ENCODE peak calls at places on chromosomes 6 and 20, in ten cellular contexts. T is PC-3; K is OCI-LY7; O is GM23248; V is sigmoid colon; Y is esophagus squamous epithelium; P is CD8-positive, alpha-beta T cell; C is Panc1; J is upper lobe of right lung; U is right lobe of liver. D is an unnamed sample. For H3K36me3 and H3K4me1, the result is how much of the 10 kb centered on the place peaks cover.

GRCh38 chr20:6630494-6630893 is 137.0 kb upstream of the BMP2 start:
- DNase-seq in T (no peak), O (no peak), P (no peak), J (no peak), Y (no peak), K (no peak), C (no peak), U (no peak), V (no peak), D (no peak)

GRCh38 chr6:14638932-14639875 is 521.6 kb downstream of the CD83 start:
- DNase-seq in T (peak), V (no peak), U (no peak), K (peak), P (no peak), C (no peak), Y (no peak), O (peak), J (no peak), D (no peak)

GRCh38 chr6:41759905-41760579 is 12.8 kb upstream of the PGC start:
- DNase-seq in J (no peak), C (no peak), K (peak), P (no peak), T (no peak), Y (no peak), U (no peak), V (no peak), O (no peak), D (no peak)

GRCh38 chr6:91317984-91318383 is 731.1 kb upstream of the MAP3K7 start:
- DNase-seq in O (no peak), C (no peak), J (no peak), Y (no peak), K (no peak), V (no peak), P (no peak), U (no peak), T (no peak), D (no peak)

GRCh38 chr20:44118185-44119034 is 68.6 kb downstream of the JPH2 start:
- DNase-seq in T (no peak), Y (no peak), C (no peak), K (no peak), O (no peak), V (no peak), J (no peak), U (peak), P (no peak), D (no peak)

GRCh38 chr20:56542489-56543020 is 9.5 kb downstream of the FAM209B start:
- DNase-seq in T (no peak), Y (no peak), C (no peak), U (no peak), O (peak), V (no peak), J (no peak), K (no peak), P (no peak), D (no peak)

GRCh38 chr20:41005361-41005729 is 23.3 kb upstream of the TOP1 start:
- DNase-seq in Y (peak), T (peak), O (peak), U (peak), C (no peak), P (no peak), K (no peak), J (peak), V (peak), D (no peak)

GRCh38 chr6:89146748-89147715 is 1.2 kb downstream of the PM20D2 start:
- DNase-seq in C (no peak), O (peak), T (peak), Y (no peak), V (no peak), U (no peak), J (no peak), P (no peak), K (peak), D (peak)

GRCh38 chr6:106967936-106968555 is 6.5 kb downstream of the CD24 start:
- DNase-seq in C (no peak), Y (no peak), V (no peak), O (no peak), P (no peak), U (no peak), T (no peak), J (no peak), K (no peak), D (no peak)

GRCh38 chr20:3811421-3812258 is 8.7 kb upstream of the AP5S1 start:
- DNase-seq in O (peak), C (peak), P (peak), U (peak), V (peak), T (peak), Y (peak), J (peak), K (no peak), D (peak)

GRCh38 chr6:51468704-51469103 is 618.7 kb downstream of the PKHD1 start:
- DNase-seq in C (no peak), O (no peak), U (no peak), P (no peak), V (no peak), Y (no peak), K (no peak), T (no peak), J (no peak), D (no peak)

GRCh38 chr6:69866351-69867074 is at the start of gene COL19A1:
- DNase-seq in J (peak), V (peak), C (no peak), O (peak), K (peak), T (peak), Y (peak), U (peak), P (no peak), D (peak)

GRCh38 chr6:17212541-17213371 is 68.4 kb upstream of the RBM24 start:
- DNase-seq in C (no peak), T (no peak), P (no peak), V (peak), J (no peak), Y (no peak), O (peak), U (no peak), K (no peak), D (no peak)

GRCh38 chr6:83378621-83379388 is 52.0 kb downstream of the ME1 start:
- DNase-seq in C (no peak), U (no peak), O (peak), T (no peak), P (no peak), J (no peak), V (no peak), K (no peak), Y (no peak), D (no peak)

GRCh38 chr20:8786383-8786782 is 282.5 kb upstream of the PLCB4 start:
- DNase-seq in U (no peak), Y (no peak), V (no peak), P (no peak), K (no peak), O (no peak), C (no peak), J (no peak), T (no peak), D (no peak)

GRCh38 chr6:82843291-82843885 is 222.3 kb downstream of the UBE3D start:
- DNase-seq in P (no peak), K (no peak), C (no peak), J (no peak), O (peak), U (no peak), T (no peak), Y (no peak), V (no peak), D (no peak)

GRCh38 chr20:4225778-4226177 is 210.4 kb upstream of the RNF24 start:
- DNase-seq in V (no peak), K (no peak), T (peak), U (no peak), C (no peak), J (no peak), Y (no peak), O (peak), P (no peak), D (no peak)

GRCh38 chr6:4637691-4638433 is 138.3 kb upstream of the CDYL start:
- DNase-seq in J (no peak), O (peak), C (no peak), Y (no peak), U (no peak), V (no peak), P (no peak), T (peak), K (no peak), D (no peak)

GRCh38 chr6:5135783-5136376 is 50.7 kb downstream of the PPP1R3G start:
- DNase-seq in J (no peak), Y (no peak), V (no peak), K (peak), U (no peak), C (no peak), T (peak), O (peak), P (peak), D (peak)

GRCh38 chr6:138107752-138108592 is 753 bp upstream of the PERP start:
- DNase-seq in O (no peak), U (peak), Y (no peak), T (peak), K (no peak), J (peak), V (no peak), C (no peak), P (no peak), D (no peak)

GRCh38 chr20:55172310-55173002 is 697.1 kb downstream of the DOK5 start:
- DNase-seq in P (no peak), U (peak), V (no peak), O (no peak), J (no peak), K (no peak), T (no peak), Y (no peak), C (no peak), D (no peak)

GRCh38 chr6:20441921-20442320 is 40.2 kb downstream of the E2F3 start:
- DNase-seq in J (no peak), T (no peak), V (no peak), K (no peak), O (no peak), P (no peak), Y (no peak), C (no peak), U (peak), D (no peak)

GRCh38 chr6:38179300-38179699 is 359.8 kb downstream of the ZFAND3 start:
- DNase-seq in P (no peak), J (peak), V (no peak), Y (no peak), K (no peak), U (peak), C (no peak), T (no peak), O (no peak), D (no peak)

GRCh38 chr20:12090920-12091319 is 173.2 kb downstream of the BTBD3 start:
- DNase-seq in J (no peak), P (no peak), U (no peak), C (no peak), Y (no peak), T (peak), K (no peak), O (no peak), V (no peak), D (no peak)

GRCh38 chr6:127022297-127022696 is 96.2 kb upstream of the RSPO3 start:
- DNase-seq in K (no peak), Y (no peak), O (peak), P (no peak), U (no peak), V (peak), J (peak), C (no peak), T (no peak), D (no peak)

GRCh38 chr6:72446427-72446826 is 175.4 kb upstream of the KCNQ5 start:
- DNase-seq in Y (no peak), T (peak), J (no peak), C (no peak), V (no peak), K (no peak), O (peak), P (no peak), U (no peak), D (no peak)

GRCh38 chr20:33567949-33568348 is 78.1 kb downstream of the CBFA2T2 start:
- DNase-seq in K (no peak), J (no peak), U (no peak), V (no peak), P (no peak), T (no peak), Y (no peak), C (no peak), O (no peak), D (no peak)

GRCh38 chr6:93407186-93407585 is 12.2 kb downstream of the EPHA7 start:
- DNase-seq in C (no peak), V (no peak), K (no peak), Y (no peak), P (no peak), U (no peak), O (no peak), T (peak), J (no peak), D (no peak)

GRCh38 chr20:41141153-41141815 is 3.9 kb downstream of the PLCG1 start:
- DNase-seq in C (no peak), U (no peak), K (peak), P (no peak), Y (no peak), O (peak), T (no peak), V (peak), J (peak), D (peak)

GRCh38 chr6:158517581-158517980 is 42.3 kb upstream of the TMEM181 start:
- DNase-seq in V (no peak), C (no peak), T (no peak), Y (no peak), K (peak), P (no peak), O (no peak), J (no peak), U (no peak), D (no peak)

GRCh38 chr20:48659888-48660287 is 167.9 kb downstream of the PREX1 start:
- DNase-seq in V (no peak), O (no peak), P (no peak), K (no peak), U (peak), Y (no peak), J (no peak), T (no peak), C (no peak), D (no peak)

GRCh38 chr6:36718560-36718959 is 20.9 kb downstream of the RAB44 start:
- DNase-seq in Y (no peak), U (no peak), T (no peak), K (no peak), O (no peak), V (no peak), P (no peak), J (no peak), C (no peak), D (no peak)

GRCh38 chr6:32852844-32853540 is 512 bp downstream of the TAP1 start:
- DNase-seq in P (peak), J (peak), T (peak), U (peak), C (no peak), K (peak), Y (no peak), V (peak), O (peak), D (no peak)

GRCh38 chr20:8805737-8806442 is 263.0 kb upstream of the PLCB4 start:
- DNase-seq in V (no peak), K (no peak), P (no peak), Y (no peak), O (no peak), J (no peak), U (no peak), C (no peak), T (peak), D (no peak)

GRCh38 chr6:136586295-136586694 is 36.1 kb upstream of the MAP7 start:
- DNase-seq in K (no peak), C (peak), J (no peak), U (no peak), Y (no peak), P (no peak), T (no peak), O (peak), V (no peak), D (no peak)

GRCh38 chr6:44856495-44856878 is 469.0 kb downstream of the CDC5L start:
- DNase-seq in K (no peak), P (no peak), U (no peak), T (no peak), V (no peak), J (no peak), Y (no peak), C (no peak), O (no peak), D (no peak)

GRCh38 chr20:19712737-19713260 is 45.3 kb upstream of the RIN2 start:
- DNase-seq in V (no peak), T (peak), Y (no peak), U (no peak), O (no peak), J (no peak), K (no peak), P (no peak), C (no peak), D (no peak)

GRCh38 chr6:28920281-28920680 is 3.5 kb downstream of the TRIM27 start:
- DNase-seq in Y (no peak), V (no peak), U (no peak), O (no peak), J (no peak), T (no peak), K (no peak), C (no peak), P (no peak), D (no peak)

GRCh38 chr6:28927856-28928255 is 4.1 kb upstream of the TRIM27 start:
- DNase-seq in Y (no peak), P (no peak), O (no peak), J (no peak), K (no peak), T (no peak), C (no peak), U (no peak), V (no peak), D (no peak)

GRCh38 chr6:28923318-28924102 is at the start of gene TRIM27:
- DNase-seq in P (peak), O (peak), T (peak), C (no peak), Y (no peak), V (peak), J (peak), U (peak), K (peak), D (peak)

GRCh38 chr6:28922004-28922840 is 1.6 kb downstream of the TRIM27 start:
- DNase-seq in U (no peak), O (peak), T (peak), J (no peak), K (no peak), Y (no peak), C (no peak), V (no peak), P (no peak), D (no peak)

GRCh38 chr6:28922841-28923317 is 906 bp downstream of the TRIM27 start:
- DNase-seq in J (no peak), K (peak), V (no peak), Y (no peak), P (peak), O (peak), C (no peak), T (peak), U (peak), D (no peak)
- H3K36me3 ChIP-seq in J (under half), K (under half), V (under half), Y (under half), P (under half), O (under half), C (under half), T (under half), U (under half), D (under half)

DNA sequence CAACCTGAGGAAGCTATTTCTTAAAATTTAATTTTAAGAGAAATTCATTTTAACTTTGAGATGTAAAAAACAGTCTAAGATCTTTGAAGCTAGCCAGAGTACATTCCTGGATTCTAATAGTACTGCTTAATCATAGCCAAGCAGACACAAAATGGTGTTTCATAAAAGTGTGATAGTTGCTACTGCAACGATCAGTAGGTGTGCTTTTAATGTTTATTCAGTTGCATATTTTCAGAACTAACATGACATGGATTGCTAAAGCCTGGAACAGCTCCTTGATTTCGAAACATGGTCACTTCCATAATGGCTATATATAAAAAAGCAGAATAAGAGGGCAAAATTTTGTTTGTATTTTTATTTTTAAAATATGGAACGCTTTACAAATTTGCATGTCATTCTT is 35.5 kb downstream of the SESN1 start:
- DNase-seq in U (no peak), T (no peak), C (no peak), Y (no peak), P (no peak), J (no peak), K (no peak), O (peak), V (no peak), D (no peak)
- H3K27ac ChIP-seq in U (peak), T (no peak), C (no peak), Y (no peak), P (peak), J (peak), K (no peak), O (peak), V (peak), D (no peak)

DNA sequence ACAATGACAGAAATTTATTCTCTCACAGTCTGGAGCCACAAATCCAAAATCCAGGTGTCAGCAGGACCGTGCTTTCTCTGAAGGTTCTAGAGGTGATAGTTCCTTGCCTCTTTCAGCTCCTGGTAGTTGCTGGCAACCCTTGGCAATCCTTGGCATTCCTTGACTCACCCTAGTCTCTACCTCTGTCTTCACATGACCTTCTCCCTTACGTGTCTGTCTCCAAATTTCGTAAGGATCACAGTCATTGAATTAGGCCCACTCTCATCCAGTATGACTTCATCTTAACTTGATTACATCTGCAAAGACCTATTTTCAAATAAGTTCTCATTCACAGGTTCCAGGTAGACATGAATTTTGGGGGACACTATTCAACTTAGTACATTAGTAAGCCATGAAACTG is 143.1 kb downstream of the CEP57L1 start:
- DNase-seq in K (no peak), U (no peak), O (peak), T (no peak), P (no peak), Y (no peak), V (no peak), J (no peak), C (no peak), D (no peak)
- H3K4me1 ChIP-seq in K (under half), U (under half), O (half or more), T (half or more), P (under half), Y (under half), V (under half), J (under half), C (under half), D (under half)

GRCh38 chr6:155333414-155333813 is 19.1 kb upstream of the TFB1M start:
- DNase-seq in J (no peak), T (no peak), U (no peak), K (no peak), Y (no peak), P (no peak), V (no peak), C (no peak), O (no peak), D (no peak)
- H3K36me3 ChIP-seq in J (under half), T (under half), U (under half), K (under half), Y (under half), P (under half), V (under half), C (under half), O (under half), D (under half)